ENCODE peak calls at places on chromosomes 5 and 9, in seven cellular contexts. G is nephron progenitor cell, V is WTC11, J is IMR-90, N is osteocyte, M is adrenal gland, P is neural progenitor cell. F is an unnamed sample.

GRCh38 chr5:160167623-160168165 is 48.4 kb upstream of the PWWP2A start:
- DNase-seq in N (no peak), M (no peak), J (no peak), V (no peak), G (no peak), P (no peak), F (no peak)

GRCh38 chr5:43006411-43007202 is 33.5 kb downstream of the ANXA2R start:
- DNase-seq in J (peak; percentile 31), V (no peak), G (no peak), N (no peak), M (no peak), P (no peak), F (no peak)

GRCh38 chr9:134323741-134324358 is 2.4 kb upstream of the RXRA start:
- DNase-seq in M (peak; percentile 41), P (no peak), J (no peak), N (no peak), G (no peak), V (no peak), F (no peak)

GRCh38 chr9:83041771-83042170 is 21.2 kb downstream of the RASEF start:
- DNase-seq in P (no peak), N (no peak), J (peak; percentile 48), G (no peak), V (no peak), M (no peak), F (no peak)

GRCh38 chr9:7058539-7058938 is 300.8 kb downstream of the KDM4C start:
- DNase-seq in P (no peak), V (no peak), M (no peak), J (peak; percentile 68), N (no peak), G (no peak), F (no peak)

GRCh38 chr5:171271798-171272197 is 37.2 kb upstream of the TLX3 start:
- DNase-seq in N (no peak), M (no peak), G (no peak), V (no peak), J (no peak), P (no peak), F (no peak)

GRCh38 chr5:2749514-2750025 is 1.9 kb downstream of the IRX2 start:
- DNase-seq in N (no peak), G (no peak), P (no peak), M (no peak), J (no peak), V (no peak), F (no peak)

GRCh38 chr5:97009212-97009898 is 73.5 kb downstream of the LNPEP start:
- DNase-seq in N (no peak), V (no peak), J (no peak), G (no peak), P (no peak), M (no peak), F (no peak)

GRCh38 chr5:1245901-1246576 is 20.9 kb downstream of the SLC6A18 start:
- DNase-seq in M (no peak), J (no peak), P (no peak), G (no peak), V (no peak), N (no peak), F (no peak)

GRCh38 chr9:131324736-131325679 is 35.5 kb downstream of the PLPP7 start:
- DNase-seq in M (no peak), N (no peak), P (no peak), J (no peak), V (no peak), G (no peak), F (no peak)

GRCh38 chr9:69292078-69292477 is 32.9 kb upstream of the ENTREP1 start:
- DNase-seq in P (no peak), N (no peak), M (no peak), J (no peak), G (no peak), V (no peak), F (no peak)

GRCh38 chr9:131420913-131421312 is 27.0 kb downstream of the PRRC2B start:
- DNase-seq in V (no peak), J (peak; percentile 60), N (no peak), M (peak; percentile 63), P (no peak), G (no peak), F (no peak)

GRCh38 chr5:157874861-157875260 is 15.9 kb upstream of the CLINT1 start:
- DNase-seq in J (no peak), G (no peak), N (peak; percentile 11), P (no peak), V (no peak), M (no peak), F (no peak)

GRCh38 chr9:134656334-134657034 is 14.9 kb downstream of the COL5A1 start:
- DNase-seq in G (no peak), P (no peak), M (no peak), N (no peak), J (no peak), V (no peak), F (no peak)

GRCh38 chr9:35756743-35757526 is 2.9 kb upstream of the MSMP start:
- DNase-seq in G (peak; percentile 67), P (peak; percentile 78), V (peak; percentile 81), N (no peak), J (no peak), M (peak; percentile 66), F (peak; percentile 31)

GRCh38 chr5:160118349-160119141 is 705 bp downstream of the PWWP2A start:
- DNase-seq in V (peak; percentile 25), P (no peak), J (no peak), N (peak; percentile 86), M (peak; percentile 69), G (no peak), F (peak; percentile 47)

GRCh38 chr5:53334431-53334941 is 145.9 kb upstream of the FST start:
- DNase-seq in P (no peak), N (no peak), V (no peak), M (no peak), J (peak; percentile 87), G (no peak), F (no peak)

GRCh38 chr5:147234098-147234824 is 565 bp upstream of the STK32A start:
- DNase-seq in V (peak; percentile 13), G (no peak), J (no peak), M (no peak), N (no peak), P (peak; percentile 37), F (no peak)

GRCh38 chr5:79111387-79111959 is at the start of gene BHMT:
- DNase-seq in V (peak; percentile 57), P (peak; percentile 55), N (no peak), M (no peak), J (no peak), G (peak; percentile 55), F (no peak)

GRCh38 chr5:6837519-6838110 is 124.4 kb downstream of the TENT4A start:
- DNase-seq in P (no peak), J (no peak), M (peak; percentile 34), G (peak; percentile 23), N (no peak), V (peak; percentile 64), F (no peak)

GRCh38 chr5:157049605-157050004 is 9.3 kb downstream of the HAVCR1 start:
- DNase-seq in P (no peak), N (no peak), G (no peak), M (no peak), V (no peak), J (no peak), F (no peak)

GRCh38 chr5:66529182-66529581 is 67.0 kb upstream of the MAST4 start:
- DNase-seq in P (no peak), J (no peak), N (no peak), V (peak; percentile 51), M (no peak), G (no peak), F (no peak)

GRCh38 chr5:138352071-138352721 is at the start of gene KDM3B:
- DNase-seq in G (peak; percentile 92), V (peak; percentile 94), J (peak; percentile 80), M (peak; percentile 85), P (peak; percentile 93), N (peak; percentile 99), F (peak; percentile 98)

GRCh38 chr5:159697536-159697935 is 218.7 kb upstream of the ADRA1B start:
- DNase-seq in M (no peak), V (no peak), J (no peak), N (no peak), G (no peak), P (no peak), F (no peak)

GRCh38 chr5:150286820-150287219 is 2.8 kb downstream of the CAMK2A start:
- DNase-seq in N (no peak), M (no peak), J (no peak), G (peak; percentile 47), P (peak; percentile 75), V (peak; percentile 65), F (no peak)
- TF ChIP-seq CTCF in N (peak; percentile 26), M (no peak), J (peak; percentile 11), G (peak; percentile 63), P (peak; percentile 62), V (peak; percentile 35), F (no peak)

GRCh38 chr5:39284552-39284951 is 65.2 kb upstream of the FYB1 start:
- DNase-seq in J (no peak), V (no peak), M (no peak), G (no peak), N (no peak), P (no peak), F (no peak)

GRCh38 chr5:39283231-39283818 is 64.0 kb upstream of the FYB1 start:
- DNase-seq in J (peak; percentile 76), P (peak; percentile 71), G (peak; percentile 12), N (no peak), M (peak; percentile 48), V (peak; percentile 18), F (no peak)
- TF ChIP-seq CTCF in J (peak; percentile 69), P (peak; percentile 71), G (peak; percentile 44), N (peak; percentile 72), M (peak; percentile 48), V (peak; percentile 42), F (peak; percentile 75)

DNA sequence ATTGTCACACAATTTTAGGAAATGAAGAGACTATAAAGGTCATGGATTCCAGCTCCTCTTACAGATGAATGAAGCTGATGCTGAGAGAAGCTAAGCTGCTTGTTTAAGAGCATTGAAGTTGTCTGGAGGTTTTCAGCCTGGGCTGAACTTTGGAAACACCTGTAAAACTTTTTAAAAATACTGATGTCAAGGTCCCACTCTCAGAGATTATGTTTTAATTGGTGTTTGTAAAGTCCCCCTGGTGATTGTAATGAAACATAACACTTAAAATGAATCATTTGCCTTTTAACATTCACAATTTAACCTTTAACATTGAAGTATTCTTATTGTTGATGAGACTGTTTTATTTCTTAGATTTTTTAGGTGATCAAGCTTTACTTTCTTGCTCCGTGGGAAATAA is 16.4 kb downstream of the RAD23B start:
- DNase-seq in V (no peak), G (no peak), P (no peak), J (no peak), M (no peak), N (no peak), F (no peak)
- TF ChIP-seq CTCF in V (no peak), G (peak; percentile 14), P (no peak), J (peak; percentile 25), M (no peak), N (peak; percentile 24), F (peak; percentile 57)

DNA sequence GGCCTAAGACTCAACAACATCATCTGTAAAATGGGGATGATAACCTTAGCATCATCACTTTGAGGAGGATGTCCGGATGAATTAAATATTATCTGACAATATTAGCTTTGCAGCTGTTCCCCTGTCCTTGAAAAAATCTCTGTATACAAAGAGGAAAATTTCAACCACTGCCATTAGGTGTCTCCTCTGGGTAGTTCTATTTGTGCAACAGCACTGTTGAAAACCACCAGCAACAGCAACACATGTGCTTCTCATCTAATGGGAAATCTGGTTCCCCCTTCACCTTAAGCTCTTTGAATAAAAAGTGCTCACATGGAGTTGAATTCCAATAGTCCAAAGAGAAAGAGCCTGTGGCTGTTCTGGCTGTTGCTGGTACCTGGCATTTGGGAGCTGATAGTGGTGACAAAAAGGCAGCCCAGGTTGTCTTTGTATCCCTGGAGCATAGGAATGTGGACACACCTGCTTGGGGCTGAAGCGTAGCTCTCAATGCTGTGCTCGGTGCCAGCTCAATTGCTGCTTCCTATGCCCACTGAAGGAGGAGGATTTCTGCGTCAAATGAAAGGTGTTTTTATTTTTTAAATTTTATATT is 322.1 kb upstream of the MSX2 start:
- DNase-seq in P (no peak), G (no peak), J (no peak), M (no peak), V (no peak), N (no peak), F (no peak)
- TF ChIP-seq CTCF in P (peak; percentile 25), G (no peak), J (no peak), M (no peak), V (no peak), N (peak; percentile 36), F (no peak)

F was measured in natural killer cell.